ENCODE peak calls at places on chromosomes 3 and 15, in eight cellular contexts. One of them, this sample, is unnamed.

GRCh38 chr3:124752051-124752450 is 21.8 kb downstream of the UMPS start:
- DNase-seq in NCI-H1105: no peak
- DNase-seq in AML-193: no peak
- DNase-seq in CD8-positive, alpha-beta memory T cell: no peak
- DNase-seq in stimulated activated CD8-positive, alpha-beta memory T cell treated with anti-CD3 and anti-CD28 coated beads, Interleukin-15, amount 100 ng/mL, for 1 hour: no peak
- DNase-seq in NCI-H446: no peak
- DNase-seq in activated CD4-positive, alpha-beta T cell treated with anti-CD3 and anti-CD28 coated beads, Interleukin-2, amount 50 U/mL, for 48 hours: no peak
- DNase-seq in NCI-H1694: no peak
- DNase-seq in this sample: no peak

GRCh38 chr3:4740397-4741105 is 238.7 kb upstream of the BHLHE40 start:
- DNase-seq in activated CD4-positive, alpha-beta T cell treated with anti-CD3 and anti-CD28 coated beads, Interleukin-2, amount 50 U/mL, for 48 hours: no peak
- DNase-seq in NCI-H446: no peak
- DNase-seq in CD8-positive, alpha-beta memory T cell: no peak
- DNase-seq in AML-193: peak
- DNase-seq in NCI-H1694: no peak
- DNase-seq in NCI-H1105: no peak
- DNase-seq in stimulated activated CD8-positive, alpha-beta memory T cell treated with anti-CD3 and anti-CD28 coated beads, Interleukin-15, amount 100 ng/mL, for 1 hour: no peak
- DNase-seq in this sample: no peak

GRCh38 chr3:73740041-73740440 is 115.3 kb upstream of the PDZRN3 start:
- DNase-seq in AML-193: no peak
- DNase-seq in stimulated activated CD8-positive, alpha-beta memory T cell treated with anti-CD3 and anti-CD28 coated beads, Interleukin-15, amount 100 ng/mL, for 1 hour: no peak
- DNase-seq in NCI-H1105: no peak
- DNase-seq in NCI-H1694: no peak
- DNase-seq in activated CD4-positive, alpha-beta T cell treated with anti-CD3 and anti-CD28 coated beads, Interleukin-2, amount 50 U/mL, for 48 hours: no peak
- DNase-seq in CD8-positive, alpha-beta memory T cell: no peak
- DNase-seq in NCI-H446: no peak
- DNase-seq in this sample: no peak

GRCh38 chr3:76495216-76495615 is 544.7 kb upstream of the ROBO2 start:
- DNase-seq in stimulated activated CD8-positive, alpha-beta memory T cell treated with anti-CD3 and anti-CD28 coated beads, Interleukin-15, amount 100 ng/mL, for 1 hour: no peak
- DNase-seq in AML-193: no peak
- DNase-seq in CD8-positive, alpha-beta memory T cell: no peak
- DNase-seq in NCI-H1105: no peak
- DNase-seq in NCI-H1694: no peak
- DNase-seq in activated CD4-positive, alpha-beta T cell treated with anti-CD3 and anti-CD28 coated beads, Interleukin-2, amount 50 U/mL, for 48 hours: no peak
- DNase-seq in NCI-H446: no peak
- DNase-seq in this sample: no peak

GRCh38 chr3:64349531-64349930 is 124.3 kb upstream of the PRICKLE2 start:
- DNase-seq in stimulated activated CD8-positive, alpha-beta memory T cell treated with anti-CD3 and anti-CD28 coated beads, Interleukin-15, amount 100 ng/mL, for 1 hour: no peak
- DNase-seq in AML-193: no peak
- DNase-seq in NCI-H1105: no peak
- DNase-seq in activated CD4-positive, alpha-beta T cell treated with anti-CD3 and anti-CD28 coated beads, Interleukin-2, amount 50 U/mL, for 48 hours: no peak
- DNase-seq in CD8-positive, alpha-beta memory T cell: no peak
- DNase-seq in NCI-H1694: no peak
- DNase-seq in NCI-H446: no peak
- DNase-seq in this sample: no peak

GRCh38 chr15:31236184-31237041 is 90.2 kb upstream of the KLF13 start:
- DNase-seq in stimulated activated CD8-positive, alpha-beta memory T cell treated with anti-CD3 and anti-CD28 coated beads, Interleukin-15, amount 100 ng/mL, for 1 hour: no peak
- DNase-seq in activated CD4-positive, alpha-beta T cell treated with anti-CD3 and anti-CD28 coated beads, Interleukin-2, amount 50 U/mL, for 48 hours: no peak
- DNase-seq in AML-193: no peak
- DNase-seq in NCI-H446: peak
- DNase-seq in CD8-positive, alpha-beta memory T cell: no peak
- DNase-seq in NCI-H1694: peak
- DNase-seq in NCI-H1105: peak
- DNase-seq in this sample: no peak

GRCh38 chr15:27126449-27126848 is 155.5 kb downstream of the GABRG3 start:
- DNase-seq in NCI-H1694: no peak
- DNase-seq in NCI-H1105: no peak
- DNase-seq in NCI-H446: no peak
- DNase-seq in AML-193: no peak
- DNase-seq in stimulated activated CD8-positive, alpha-beta memory T cell treated with anti-CD3 and anti-CD28 coated beads, Interleukin-15, amount 100 ng/mL, for 1 hour: no peak
- DNase-seq in activated CD4-positive, alpha-beta T cell treated with anti-CD3 and anti-CD28 coated beads, Interleukin-2, amount 50 U/mL, for 48 hours: no peak
- DNase-seq in CD8-positive, alpha-beta memory T cell: no peak
- DNase-seq in this sample: no peak

GRCh38 chr15:57462391-57462790 is 86.1 kb downstream of the CGNL1 start:
- DNase-seq in NCI-H446: peak
- DNase-seq in CD8-positive, alpha-beta memory T cell: no peak
- DNase-seq in activated CD4-positive, alpha-beta T cell treated with anti-CD3 and anti-CD28 coated beads, Interleukin-2, amount 50 U/mL, for 48 hours: no peak
- DNase-seq in NCI-H1105: no peak
- DNase-seq in stimulated activated CD8-positive, alpha-beta memory T cell treated with anti-CD3 and anti-CD28 coated beads, Interleukin-15, amount 100 ng/mL, for 1 hour: no peak
- DNase-seq in NCI-H1694: no peak
- DNase-seq in AML-193: no peak
- DNase-seq in this sample: no peak

GRCh38 chr15:73936181-73936580 is 9.9 kb downstream of the LOXL1 start:
- DNase-seq in activated CD4-positive, alpha-beta T cell treated with anti-CD3 and anti-CD28 coated beads, Interleukin-2, amount 50 U/mL, for 48 hours: no peak
- DNase-seq in AML-193: no peak
- DNase-seq in NCI-H1105: no peak
- DNase-seq in NCI-H446: no peak
- DNase-seq in stimulated activated CD8-positive, alpha-beta memory T cell treated with anti-CD3 and anti-CD28 coated beads, Interleukin-15, amount 100 ng/mL, for 1 hour: no peak
- DNase-seq in NCI-H1694: no peak
- DNase-seq in CD8-positive, alpha-beta memory T cell: no peak
- DNase-seq in this sample: no peak

GRCh38 chr15:63473999-63474809 is 30.2 kb upstream of the USP3 start:
- DNase-seq in CD8-positive, alpha-beta memory T cell: peak
- DNase-seq in activated CD4-positive, alpha-beta T cell treated with anti-CD3 and anti-CD28 coated beads, Interleukin-2, amount 50 U/mL, for 48 hours: peak
- DNase-seq in AML-193: no peak
- DNase-seq in NCI-H1105: no peak
- DNase-seq in stimulated activated CD8-positive, alpha-beta memory T cell treated with anti-CD3 and anti-CD28 coated beads, Interleukin-15, amount 100 ng/mL, for 1 hour: no peak
- DNase-seq in NCI-H1694: no peak
- DNase-seq in NCI-H446: peak
- DNase-seq in this sample: peak

GRCh38 chr3:110419096-110419495 is 652.5 kb upstream of the NECTIN3 start:
- DNase-seq in NCI-H1105: no peak
- DNase-seq in NCI-H446: no peak
- DNase-seq in CD8-positive, alpha-beta memory T cell: no peak
- DNase-seq in NCI-H1694: no peak
- DNase-seq in stimulated activated CD8-positive, alpha-beta memory T cell treated with anti-CD3 and anti-CD28 coated beads, Interleukin-15, amount 100 ng/mL, for 1 hour: no peak
- DNase-seq in AML-193: no peak
- DNase-seq in activated CD4-positive, alpha-beta T cell treated with anti-CD3 and anti-CD28 coated beads, Interleukin-2, amount 50 U/mL, for 48 hours: no peak
- DNase-seq in this sample: no peak

GRCh38 chr3:160381470-160381869 is 17.6 kb downstream of the IFT80 start:
- DNase-seq in activated CD4-positive, alpha-beta T cell treated with anti-CD3 and anti-CD28 coated beads, Interleukin-2, amount 50 U/mL, for 48 hours: no peak
- DNase-seq in CD8-positive, alpha-beta memory T cell: no peak
- DNase-seq in NCI-H446: no peak
- DNase-seq in stimulated activated CD8-positive, alpha-beta memory T cell treated with anti-CD3 and anti-CD28 coated beads, Interleukin-15, amount 100 ng/mL, for 1 hour: no peak
- DNase-seq in NCI-H1105: no peak
- DNase-seq in AML-193: no peak
- DNase-seq in NCI-H1694: no peak
- DNase-seq in this sample: no peak

GRCh38 chr15:41944313-41944940 is 27.9 kb downstream of the EHD4 start:
- DNase-seq in AML-193: no peak
- DNase-seq in stimulated activated CD8-positive, alpha-beta memory T cell treated with anti-CD3 and anti-CD28 coated beads, Interleukin-15, amount 100 ng/mL, for 1 hour: no peak
- DNase-seq in CD8-positive, alpha-beta memory T cell: no peak
- DNase-seq in activated CD4-positive, alpha-beta T cell treated with anti-CD3 and anti-CD28 coated beads, Interleukin-2, amount 50 U/mL, for 48 hours: no peak
- DNase-seq in NCI-H446: no peak
- DNase-seq in NCI-H1694: no peak
- DNase-seq in NCI-H1105: no peak
- DNase-seq in this sample: no peak

GRCh38 chr3:27507515-27508266 is 23.5 kb upstream of the SLC4A7 start:
- DNase-seq in NCI-H446: no peak
- DNase-seq in CD8-positive, alpha-beta memory T cell: no peak
- DNase-seq in activated CD4-positive, alpha-beta T cell treated with anti-CD3 and anti-CD28 coated beads, Interleukin-2, amount 50 U/mL, for 48 hours: no peak
- DNase-seq in NCI-H1694: no peak
- DNase-seq in NCI-H1105: no peak
- DNase-seq in AML-193: no peak
- DNase-seq in stimulated activated CD8-positive, alpha-beta memory T cell treated with anti-CD3 and anti-CD28 coated beads, Interleukin-15, amount 100 ng/mL, for 1 hour: no peak
- DNase-seq in this sample: no peak

GRCh38 chr3:112530573-112530972 is 31.2 kb downstream of the ATG3 start:
- DNase-seq in NCI-H1105: no peak
- DNase-seq in AML-193: no peak
- DNase-seq in NCI-H1694: no peak
- DNase-seq in NCI-H446: no peak
- DNase-seq in CD8-positive, alpha-beta memory T cell: no peak
- DNase-seq in stimulated activated CD8-positive, alpha-beta memory T cell treated with anti-CD3 and anti-CD28 coated beads, Interleukin-15, amount 100 ng/mL, for 1 hour: no peak
- DNase-seq in activated CD4-positive, alpha-beta T cell treated with anti-CD3 and anti-CD28 coated beads, Interleukin-2, amount 50 U/mL, for 48 hours: no peak
- DNase-seq in this sample: no peak

This sample was measured in CD4-positive, CD25-positive, alpha-beta regulatory T cell.